ENCODE peak calls at places on chromosomes 7 and 10, in four cellular contexts. One of them, this sample, is unnamed.

GRCh38 chr10:31099664-31100063 is 68.0 kb upstream of the ZNF438 start:
- DNase-seq in esophagus muscularis mucosa: no peak
- DNase-seq in vagina: no peak
- DNase-seq in heart left ventricle: no peak
- DNase-seq in this sample: no peak

GRCh38 chr10:61993676-61994401 is 92.3 kb downstream of the ARID5B start:
- DNase-seq in heart left ventricle: no peak
- DNase-seq in vagina: no peak
- DNase-seq in esophagus muscularis mucosa: no peak
- DNase-seq in this sample: no peak

GRCh38 chr10:36516281-36516680 is 609.1 kb upstream of the ANKRD30A start:
- DNase-seq in esophagus muscularis mucosa: no peak
- DNase-seq in heart left ventricle: no peak
- DNase-seq in vagina: no peak
- DNase-seq in this sample: no peak

GRCh38 chr10:117543245-117543998 is 876 bp downstream of the EMX2 start:
- DNase-seq in heart left ventricle: no peak
- DNase-seq in vagina: no peak
- DNase-seq in esophagus muscularis mucosa: no peak
- DNase-seq in this sample: no peak

GRCh38 chr7:142557971-142558582 is 191.2 kb upstream of the PRSS1 start:
- DNase-seq in vagina: no peak
- DNase-seq in heart left ventricle: no peak
- DNase-seq in esophagus muscularis mucosa: no peak
- DNase-seq in this sample: peak

GRCh38 chr7:48337012-48337621 is 165.9 kb downstream of the ABCA13 start:
- DNase-seq in esophagus muscularis mucosa: no peak
- DNase-seq in vagina: no peak
- DNase-seq in heart left ventricle: no peak
- DNase-seq in this sample: no peak

GRCh38 chr7:1725199-1725701 is 55.2 kb downstream of the ELFN1 start:
- DNase-seq in esophagus muscularis mucosa: no peak
- DNase-seq in heart left ventricle: peak
- DNase-seq in vagina: no peak
- DNase-seq in this sample: no peak

GRCh38 chr7:104328970-104329825 is 795 bp downstream of the LHFPL3 start:
- DNase-seq in esophagus muscularis mucosa: no peak
- DNase-seq in heart left ventricle: no peak
- DNase-seq in vagina: no peak
- DNase-seq in this sample: no peak

GRCh38 chr10:101780818-101781654 is 2.2 kb downstream of the NPM3 start:
- DNase-seq in vagina: no peak
- DNase-seq in heart left ventricle: peak
- DNase-seq in esophagus muscularis mucosa: no peak
- DNase-seq in this sample: peak

GRCh38 chr10:100508691-100509150 is 10.9 kb downstream of the SEC31B start:
- DNase-seq in heart left ventricle: no peak
- DNase-seq in vagina: no peak
- DNase-seq in esophagus muscularis mucosa: no peak
- DNase-seq in this sample: no peak

GRCh38 chr7:133253522-133253882 is 624 bp downstream of the EXOC4 start:
- DNase-seq in heart left ventricle: no peak
- DNase-seq in esophagus muscularis mucosa: no peak
- DNase-seq in vagina: no peak
- DNase-seq in this sample: no peak

GRCh38 chr10:12729885-12730284 is 271.6 kb downstream of the CCDC3 start:
- DNase-seq in esophagus muscularis mucosa: no peak
- DNase-seq in vagina: no peak
- DNase-seq in heart left ventricle: no peak
- DNase-seq in this sample: no peak

GRCh38 chr10:130905921-130906320 is 405.6 kb downstream of the TCERG1L start:
- DNase-seq in heart left ventricle: no peak
- DNase-seq in vagina: no peak
- DNase-seq in esophagus muscularis mucosa: no peak
- DNase-seq in this sample: no peak

GRCh38 chr10:78224602-78225001 is 190.9 kb downstream of the RPS24 start:
- DNase-seq in heart left ventricle: no peak
- DNase-seq in vagina: no peak
- DNase-seq in esophagus muscularis mucosa: no peak
- DNase-seq in this sample: no peak

GRCh38 chr7:34184466-34184865 is 279.1 kb downstream of the BMPER start:
- DNase-seq in heart left ventricle: no peak
- DNase-seq in vagina: no peak
- DNase-seq in esophagus muscularis mucosa: no peak
- DNase-seq in this sample: no peak

GRCh38 chr10:31697271-31698168 is 231.1 kb downstream of the ARHGAP12 start:
- DNase-seq in vagina: peak
- DNase-seq in heart left ventricle: peak
- DNase-seq in esophagus muscularis mucosa: peak
- DNase-seq in this sample: peak

GRCh38 chr10:103572597-103573321 is 79.3 kb downstream of the NEURL1 start:
- DNase-seq in esophagus muscularis mucosa: no peak
- DNase-seq in heart left ventricle: no peak
- DNase-seq in vagina: no peak
- DNase-seq in this sample: no peak

GRCh38 chr10:119595134-119595714 is 1.5 kb downstream of the TIAL1 start:
- DNase-seq in vagina: no peak
- DNase-seq in esophagus muscularis mucosa: no peak
- DNase-seq in heart left ventricle: no peak
- DNase-seq in this sample: no peak

GRCh38 chr7:40297741-40298311 is 163.0 kb downstream of the SUGCT start:
- DNase-seq in heart left ventricle: no peak
- DNase-seq in vagina: no peak
- DNase-seq in esophagus muscularis mucosa: no peak
- DNase-seq in this sample: no peak

GRCh38 chr10:79484476-79484875 is 27.9 kb upstream of the EIF5AL1 start:
- DNase-seq in vagina: peak
- DNase-seq in esophagus muscularis mucosa: no peak
- DNase-seq in heart left ventricle: no peak
- DNase-seq in this sample: no peak

GRCh38 chr10:12221323-12222298 is 25.6 kb downstream of the CDC123 start:
- DNase-seq in heart left ventricle: no peak
- DNase-seq in esophagus muscularis mucosa: no peak
- DNase-seq in vagina: no peak
- DNase-seq in this sample: no peak

GRCh38 chr7:64320547-64321495 is 7.1 kb downstream of the ZNF736 start:
- DNase-seq in esophagus muscularis mucosa: no peak
- DNase-seq in vagina: no peak
- DNase-seq in heart left ventricle: no peak
- DNase-seq in this sample: no peak

GRCh38 chr10:56351909-56352630 is 9.0 kb downstream of the ZWINT start:
- DNase-seq in heart left ventricle: no peak
- DNase-seq in vagina: no peak
- DNase-seq in esophagus muscularis mucosa: no peak
- DNase-seq in this sample: no peak

GRCh38 chr7:150897502-150898474 is 45.5 kb downstream of the AOC1 start:
- DNase-seq in esophagus muscularis mucosa: peak
- DNase-seq in heart left ventricle: no peak
- DNase-seq in vagina: no peak
- DNase-seq in this sample: peak

GRCh38 chr7:157527686-157528085 is 190.9 kb downstream of the DNAJB6 start:
- DNase-seq in heart left ventricle: no peak
- DNase-seq in vagina: no peak
- DNase-seq in esophagus muscularis mucosa: no peak
- DNase-seq in this sample: peak

GRCh38 chr10:122830965-122831353 is 14.7 kb downstream of the CUZD1 start:
- DNase-seq in esophagus muscularis mucosa: no peak
- DNase-seq in heart left ventricle: no peak
- DNase-seq in vagina: no peak
- DNase-seq in this sample: no peak

GRCh38 chr10:26621889-26622681 is 75.4 kb upstream of the PDSS1 start:
- DNase-seq in vagina: no peak
- DNase-seq in esophagus muscularis mucosa: no peak
- DNase-seq in heart left ventricle: peak
- DNase-seq in this sample: peak

GRCh38 chr10:118952493-118953295 is 76.8 kb upstream of the NANOS1 start:
- DNase-seq in heart left ventricle: no peak
- DNase-seq in vagina: peak
- DNase-seq in esophagus muscularis mucosa: peak
- DNase-seq in this sample: no peak

GRCh38 chr7:24039991-24040390 is 244.0 kb upstream of the NPY start:
- DNase-seq in esophagus muscularis mucosa: peak
- DNase-seq in vagina: no peak
- DNase-seq in heart left ventricle: no peak
- DNase-seq in this sample: no peak

GRCh38 chr10:99457808-99458207 is 27.4 kb upstream of the GOT1 start:
- DNase-seq in vagina: no peak
- DNase-seq in esophagus muscularis mucosa: no peak
- DNase-seq in heart left ventricle: no peak
- DNase-seq in this sample: no peak

GRCh38 chr7:20532841-20533240 is 82.6 kb upstream of the ABCB5 start:
- DNase-seq in heart left ventricle: no peak
- DNase-seq in esophagus muscularis mucosa: no peak
- DNase-seq in vagina: no peak
- DNase-seq in this sample: no peak

GRCh38 chr7:108569381-108570145 is at the start of the genes DNAJB9 and THAP5:
- DNase-seq in esophagus muscularis mucosa: peak
- DNase-seq in heart left ventricle: peak
- DNase-seq in vagina: peak
- DNase-seq in this sample: peak
- TF ChIP-seq POLR2A in esophagus muscularis mucosa: peak
- TF ChIP-seq POLR2A in heart left ventricle: peak
- TF ChIP-seq POLR2A in vagina: peak
- TF ChIP-seq POLR2A in this sample: peak

GRCh38 chr7:2863461-2864066 is 19.5 kb upstream of the GNA12 start:
- DNase-seq in vagina: peak
- DNase-seq in esophagus muscularis mucosa: peak
- DNase-seq in heart left ventricle: peak
- DNase-seq in this sample: peak
- TF ChIP-seq POLR2A in vagina: peak
- TF ChIP-seq POLR2A in esophagus muscularis mucosa: peak
- TF ChIP-seq POLR2A in heart left ventricle: no peak
- TF ChIP-seq POLR2A in this sample: peak

DNA sequence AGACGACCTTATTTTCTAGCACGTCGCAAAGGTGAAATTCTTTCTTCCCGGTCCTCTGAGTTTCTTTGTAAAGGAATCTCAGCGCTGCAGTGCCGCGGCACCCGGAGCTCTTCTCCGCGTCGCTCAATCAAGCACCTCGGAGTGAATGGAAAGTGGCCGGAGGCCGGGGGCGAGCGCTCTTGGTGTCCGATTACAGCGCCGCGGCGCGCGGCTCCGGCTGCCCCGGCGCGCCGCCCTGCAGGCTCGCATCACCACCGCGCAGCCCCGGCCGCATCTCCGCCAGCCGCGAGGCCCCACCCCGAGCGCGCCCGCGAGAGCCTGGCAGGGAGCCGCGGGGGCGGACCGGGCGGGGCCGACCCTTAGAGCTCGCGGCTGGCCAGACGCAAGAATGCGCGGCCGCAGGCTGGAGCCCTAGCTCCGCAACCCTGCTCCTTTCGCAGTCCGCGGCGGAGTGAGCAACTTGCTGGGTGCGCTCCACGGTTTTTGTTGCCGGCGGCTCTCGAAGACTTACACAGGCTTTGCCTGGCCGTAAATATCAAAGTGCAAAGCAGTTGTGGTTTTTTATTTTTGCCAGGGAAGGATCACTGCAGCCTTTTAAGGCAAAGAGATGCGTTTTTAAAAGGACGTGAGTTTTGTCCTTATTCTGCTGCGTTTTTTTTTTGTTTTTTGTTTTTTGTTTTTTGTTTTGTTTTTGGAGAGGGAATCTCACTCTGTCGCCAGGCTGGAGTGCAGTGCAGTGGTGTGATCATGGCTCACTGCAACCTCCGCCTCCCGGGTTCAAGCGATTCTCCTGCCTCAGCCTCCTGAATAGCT is at the start of gene SEMA3C:
- DNase-seq in vagina: peak
- DNase-seq in esophagus muscularis mucosa: peak
- DNase-seq in heart left ventricle: peak
- DNase-seq in this sample: peak
- TF ChIP-seq POLR2A in vagina: peak
- TF ChIP-seq POLR2A in esophagus muscularis mucosa: peak
- TF ChIP-seq POLR2A in heart left ventricle: no peak
- TF ChIP-seq POLR2A in this sample: peak

DNA sequence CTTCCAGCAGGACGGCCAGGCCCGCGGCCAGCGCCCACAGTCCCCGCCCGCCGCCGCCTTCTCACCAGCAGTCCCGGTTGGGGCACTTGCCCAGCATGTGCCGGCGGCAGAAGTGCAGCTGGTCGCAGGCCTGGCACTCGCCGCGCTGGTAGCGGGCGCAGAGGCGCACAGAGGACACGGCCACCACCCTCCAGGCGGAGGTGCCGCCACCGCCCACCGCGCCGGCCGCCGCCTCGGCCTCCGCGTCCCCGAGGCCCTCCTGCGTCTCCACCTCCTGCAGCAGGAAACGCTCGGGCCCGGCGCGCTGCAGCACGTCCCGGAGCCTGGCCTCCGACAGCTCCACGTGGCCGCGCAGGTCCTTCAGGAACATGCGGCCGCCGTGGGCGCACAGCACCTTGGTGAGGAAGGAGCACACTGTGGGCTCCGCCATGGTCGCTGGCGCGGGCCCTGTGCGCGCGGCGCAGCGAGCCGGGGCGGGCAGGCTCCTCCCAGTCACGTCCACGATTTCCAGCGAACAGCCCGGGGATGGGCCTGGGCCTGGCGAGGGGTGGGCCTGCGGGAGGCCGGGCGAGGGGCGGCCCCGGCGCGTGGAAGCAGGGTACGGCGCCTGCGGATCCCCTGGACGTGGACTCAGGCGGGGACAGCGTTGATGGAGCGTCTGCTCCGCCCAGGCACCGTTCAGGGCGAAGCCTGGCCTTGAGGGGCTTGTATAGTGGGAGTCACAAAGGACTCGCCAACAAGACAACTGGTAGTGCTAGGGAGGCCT is at the start of gene ZC3HAV1L:
- DNase-seq in esophagus muscularis mucosa: no peak
- DNase-seq in vagina: no peak
- DNase-seq in heart left ventricle: peak
- DNase-seq in this sample: peak
- TF ChIP-seq POLR2A in esophagus muscularis mucosa: no peak
- TF ChIP-seq POLR2A in vagina: peak
- TF ChIP-seq POLR2A in heart left ventricle: no peak
- TF ChIP-seq POLR2A in this sample: no peak

GRCh38 chr7:91880413-91881241 is at the start of gene MTERF1:
- DNase-seq in heart left ventricle: peak
- DNase-seq in esophagus muscularis mucosa: peak
- DNase-seq in vagina: no peak
- DNase-seq in this sample: peak
- TF ChIP-seq POLR2A in heart left ventricle: no peak
- TF ChIP-seq POLR2A in esophagus muscularis mucosa: no peak
- TF ChIP-seq POLR2A in vagina: no peak
- TF ChIP-seq POLR2A in this sample: no peak

DNA sequence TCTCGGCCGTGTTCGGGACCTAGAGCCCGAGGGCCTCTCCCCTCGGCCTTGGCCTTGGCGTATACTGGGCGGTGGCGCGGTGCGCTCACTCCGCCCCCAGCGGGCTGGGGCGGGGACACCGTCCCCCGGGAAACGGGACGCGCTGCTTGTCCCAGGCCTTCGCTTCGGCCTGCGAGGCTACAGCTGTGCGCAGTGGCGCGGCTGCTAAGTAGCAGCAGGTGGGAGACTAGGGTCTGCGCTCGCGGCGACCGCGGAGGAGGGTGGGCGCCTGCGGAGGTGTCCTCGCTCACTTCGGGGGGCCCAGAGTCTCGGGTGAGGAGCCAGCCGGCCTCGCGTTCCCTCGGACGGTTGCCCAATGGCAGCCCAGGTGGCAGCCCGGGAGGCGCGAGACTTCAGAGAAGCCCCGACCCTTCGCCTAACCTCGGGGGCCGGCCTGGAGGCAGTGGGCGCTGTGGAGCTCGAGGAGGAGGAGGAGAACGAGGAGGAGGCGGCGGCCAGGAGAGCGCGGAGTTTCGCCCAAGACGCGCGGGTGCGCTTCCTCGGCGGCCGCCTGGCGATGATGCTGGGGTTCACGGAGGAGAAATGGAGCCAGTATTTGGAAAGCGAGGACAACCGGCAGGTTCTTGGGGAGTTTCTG is at the start of gene DNAH11:
- DNase-seq in esophagus muscularis mucosa: no peak
- DNase-seq in vagina: no peak
- DNase-seq in heart left ventricle: peak
- DNase-seq in this sample: peak
- TF ChIP-seq POLR2A in esophagus muscularis mucosa: no peak
- TF ChIP-seq POLR2A in vagina: no peak
- TF ChIP-seq POLR2A in heart left ventricle: no peak
- TF ChIP-seq POLR2A in this sample: no peak